ENCODE peak calls at places on chromosomes 6 and 20, in four cellular contexts. F, S, A and M are unnamed samples.

GRCh38 chr20:16729080-16729479 is 746 bp upstream of the SNRPB2 start:
- DNase-seq in F (no peak), S (no peak), A (no peak), M (no peak)

GRCh38 chr6:46719099-46719498 is 16.1 kb downstream of the PLA2G7 start:
- DNase-seq in F (no peak), S (peak), A (no peak), M (no peak)

GRCh38 chr6:49541210-49541724 is 9.2 kb upstream of the C6orf141 start:
- DNase-seq in F (no peak), S (peak), A (no peak), M (no peak)

GRCh38 chr6:128990349-128990748 is 107.4 kb downstream of the LAMA2 start:
- DNase-seq in F (no peak), S (no peak), A (no peak), M (no peak)

GRCh38 chr20:35773154-35773751 is 1.4 kb downstream of the PHF20 start:
- DNase-seq in F (no peak), S (peak), A (no peak), M (peak)

GRCh38 chr20:61082700-61083099 is 169.4 kb upstream of the CDH4 start:
- DNase-seq in F (no peak), S (no peak), A (no peak), M (no peak)

GRCh38 chr20:58651548-58651822 is 402 bp downstream of the STX16 start:
- DNase-seq in F (peak), S (no peak), A (no peak), M (no peak)

GRCh38 chr6:34130870-34131269 is 15.0 kb downstream of the GRM4 start:
- DNase-seq in F (no peak), S (peak), A (no peak), M (no peak)

GRCh38 chr20:47927944-47928343 is 142.7 kb upstream of the SULF2 start:
- DNase-seq in F (no peak), S (no peak), A (no peak), M (no peak)

GRCh38 chr20:33322456-33322855 is 39.4 kb downstream of the BPIFB1 start:
- DNase-seq in F (no peak), S (no peak), A (no peak), M (no peak)

GRCh38 chr6:133623065-133623464 is 265.8 kb upstream of the TCF21 start:
- DNase-seq in F (no peak), S (peak), A (no peak), M (no peak)

GRCh38 chr6:127514396-127515227 is 4.5 kb downstream of the MTCL3 start:
- DNase-seq in F (peak), S (peak), A (peak), M (peak)

GRCh38 chr6:63582579-63583231 is 10.4 kb downstream of the LOC128125822 start:
- DNase-seq in F (no peak), S (no peak), A (no peak), M (no peak)

GRCh38 chr6:134517145-134517658 is 199.3 kb upstream of the SGK1 start:
- DNase-seq in F (peak), S (peak), A (peak), M (no peak)

GRCh38 chr6:132053523-132053922 is 102.4 kb upstream of the CCN2 start:
- DNase-seq in F (no peak), S (peak), A (no peak), M (no peak)

GRCh38 chr6:168964138-168964892 is 289.3 kb downstream of the THBS2 start:
- DNase-seq in F (no peak), S (peak), A (no peak), M (no peak)

GRCh38 chr6:113039013-113039412 is 691.9 kb downstream of the RFPL4B start:
- DNase-seq in F (no peak), S (no peak), A (no peak), M (no peak)

GRCh38 chr6:167736486-167737204 is 90.1 kb upstream of the AFDN start:
- DNase-seq in F (no peak), S (no peak), A (no peak), M (no peak)

GRCh38 chr6:167734662-167735497 is 91.8 kb upstream of the AFDN start:
- DNase-seq in F (no peak), S (no peak), A (no peak), M (no peak)

GRCh38 chr6:167738386-167738785 is 88.3 kb upstream of the AFDN start:
- DNase-seq in F (no peak), S (no peak), A (no peak), M (no peak)

GRCh38 chr6:167735498-167736201 is 91.1 kb upstream of the AFDN start:
- DNase-seq in F (no peak), S (no peak), A (no peak), M (no peak)

DNA sequence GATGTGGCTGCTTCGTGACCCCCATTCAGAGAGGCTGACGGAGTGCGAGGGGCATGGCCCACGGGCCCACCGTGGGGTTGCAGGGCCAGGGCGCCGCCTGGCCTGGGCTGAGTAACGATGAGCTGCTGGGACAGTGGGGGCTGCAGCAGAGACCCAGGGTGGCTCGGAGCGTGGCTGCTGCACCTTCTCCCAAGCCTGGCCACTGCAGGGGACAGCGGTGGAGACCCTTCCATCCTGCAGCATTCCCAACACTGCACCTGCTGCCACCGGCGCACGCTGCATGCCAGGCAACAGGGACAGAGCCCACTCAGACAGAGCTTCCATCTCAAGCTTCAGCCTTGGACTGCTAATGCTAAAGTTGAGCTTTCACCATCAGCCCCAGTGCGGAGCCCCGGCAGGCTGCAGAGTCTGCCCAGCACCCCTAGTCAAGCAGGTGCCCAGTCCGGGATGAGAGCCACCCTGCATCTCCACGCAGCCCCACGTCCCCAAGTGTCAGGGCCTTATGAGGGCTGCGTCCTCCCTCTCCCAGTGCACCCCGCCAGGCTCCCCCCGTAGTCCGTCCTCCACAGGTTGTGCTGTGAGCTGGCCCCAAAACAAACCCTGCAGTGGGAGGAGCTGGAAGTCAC is 89.4 kb upstream of the AFDN start:
- DNase-seq in F (no peak), S (no peak), A (no peak), M (no peak)
- H3K4me3 ChIP-seq in F (no peak), S (no peak), A (no peak), M (no peak)

GRCh38 chr20:46893051-46893450 is 1.6 kb upstream of the EYA2 start:
- DNase-seq in F (no peak), S (no peak), A (no peak), M (no peak)
- H3K27ac ChIP-seq in F (no peak), S (no peak), A (no peak), M (no peak)

DNA sequence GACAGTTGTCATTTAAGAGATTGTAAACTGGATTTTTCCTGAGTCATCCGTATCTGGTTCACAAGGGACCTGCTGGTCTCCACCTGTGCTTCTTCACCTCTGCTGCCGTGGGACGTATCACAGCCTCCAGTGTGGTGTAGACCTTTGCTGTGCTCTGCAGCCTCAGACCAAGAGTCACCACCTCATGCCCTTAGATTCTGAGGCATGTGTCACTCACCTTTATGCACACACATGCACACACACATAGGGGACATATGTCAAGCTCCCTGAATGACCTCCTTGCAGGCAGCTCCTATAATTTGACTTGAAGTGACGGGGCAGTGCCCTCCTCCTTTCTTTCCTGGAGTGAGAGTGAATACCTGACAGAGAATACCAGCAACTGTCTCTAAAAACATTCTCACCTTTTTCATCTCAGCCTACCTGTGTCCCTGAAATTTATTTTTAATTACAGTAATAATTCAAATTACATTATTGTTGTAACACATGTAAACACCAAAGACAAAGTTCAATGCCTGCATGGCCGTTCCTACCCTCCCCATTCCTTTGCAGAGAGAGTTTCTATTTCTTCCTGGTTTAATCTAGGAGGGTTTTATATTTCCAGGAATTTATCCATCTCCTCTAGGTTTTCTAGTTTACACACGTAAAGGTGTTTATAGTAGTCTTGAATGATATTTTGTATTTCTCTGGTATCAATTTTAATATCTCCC is 3.5 kb downstream of the SLC17A4 start:
- DNase-seq in F (no peak), S (no peak), A (peak), M (no peak)
- H3K4me3 ChIP-seq in F (no peak), S (no peak), A (no peak), M (no peak)

DNA sequence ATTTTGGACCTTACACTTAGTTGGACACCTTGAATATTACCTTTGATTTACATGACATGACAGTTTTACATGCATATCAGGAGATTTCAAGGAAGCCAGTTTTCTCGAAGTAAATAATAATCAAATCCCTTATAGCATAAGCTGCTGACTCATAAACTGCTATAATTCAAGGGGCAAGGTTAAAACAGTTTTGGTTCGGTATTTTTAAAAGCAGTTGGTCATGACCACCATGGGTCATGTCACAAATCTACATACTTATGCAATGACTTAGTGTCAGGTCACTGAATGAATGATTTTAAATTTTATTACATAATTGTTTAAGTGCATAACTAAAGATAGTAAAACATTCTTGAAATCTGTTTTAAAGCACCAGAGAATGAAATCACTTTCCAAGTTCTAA is 158.0 kb downstream of the DST start:
- DNase-seq in F (no peak), S (peak), A (no peak), M (no peak)
- H3K27ac ChIP-seq in F (no peak), S (peak), A (no peak), M (no peak)

GRCh38 chr6:13952101-13952500 is 27.3 kb downstream of the RNF182 start:
- DNase-seq in F (no peak), S (no peak), A (no peak), M (no peak)
- H3K4me3 ChIP-seq in F (no peak), S (no peak), A (no peak), M (no peak)